ENCODE peak calls at places on chromosomes 4 and X, in ten cellular contexts. D is GM23248, Y is left ventricle myocardium inferior, K is SK-N-SH, I is cardiac muscle cell, B is Peyer's patch, O is neural progenitor cell, H is IMR-90, R is heart left ventricle, E is suprapubic skin. S is an unnamed sample.

GRCh38 chrX:45164021-45164621 is 36.6 kb downstream of the DIPK2B start:
- DNase-seq in D (no peak), E (no peak), O (no peak), R (peak; percentile 65), I (peak; percentile 34), Y (peak; percentile 41), K (no peak), H (no peak), B (no peak), S (no peak)

GRCh38 chrX:15447985-15448639 is 45.0 kb downstream of the PIR start:
- DNase-seq in K (no peak), E (no peak), H (peak; percentile 54), Y (no peak), O (peak; percentile 68), R (no peak), B (no peak), I (peak; percentile 9), D (peak; percentile 49), S (no peak)

GRCh38 chr4:145279122-145279960 is 99.0 kb upstream of the OTUD4 start:
- DNase-seq in Y (no peak), H (peak; percentile 81), O (no peak), B (no peak), I (peak; percentile 5), R (no peak), K (peak; percentile 12), E (no peak), D (peak; percentile 92), S (no peak)

GRCh38 chr4:54586343-54586953 is 71.3 kb upstream of the KIT start:
- DNase-seq in D (peak; percentile 84), Y (no peak), I (no peak), H (peak; percentile 70), B (peak; percentile 62), R (no peak), E (no peak), K (no peak), O (no peak), S (no peak)

GRCh38 chr4:139691-140090 is 15.4 kb downstream of the ZNF718 start:
- DNase-seq in R (no peak), E (no peak), D (no peak), Y (no peak), H (no peak), B (no peak), I (no peak), O (no peak), K (no peak), S (no peak)

GRCh38 chr4:139735381-139736256 is 70.0 kb downstream of the MGST2 start:
- DNase-seq in H (no peak), B (no peak), E (no peak), R (peak; percentile 56), I (peak; percentile 66), D (peak; percentile 50), Y (peak; percentile 35), K (peak; percentile 94), O (peak; percentile 78), S (no peak)

GRCh38 chrX:20320461-20321159 is 53.9 kb upstream of the RPS6KA3 start:
- DNase-seq in R (no peak), E (no peak), B (peak; percentile 69), I (no peak), K (no peak), H (no peak), D (no peak), Y (no peak), O (no peak), S (no peak)

GRCh38 chr4:153467154-153467896 is 1.2 kb downstream of the TMEM131L start:
- DNase-seq in K (peak; percentile 54), B (peak; percentile 94), O (peak; percentile 44), Y (peak; percentile 36), R (peak; percentile 56), H (no peak), D (peak; percentile 34), E (no peak), I (peak; percentile 34), S (peak; percentile 81)

GRCh38 chr4:129146639-129147038 is 50.7 kb downstream of the C4orf33 start:
- DNase-seq in H (no peak), D (no peak), I (no peak), K (peak; percentile 9), Y (no peak), E (no peak), B (no peak), O (no peak), R (no peak), S (no peak)

GRCh38 chr4:158051401-158052235 is 121.2 kb downstream of the GASK1B start:
- DNase-seq in O (no peak), B (peak; percentile 52), Y (peak; percentile 23), D (peak; percentile 96), R (peak; percentile 49), K (no peak), E (no peak), H (peak; percentile 94), I (no peak), S (no peak)

GRCh38 chr4:2365054-2365912 is 53.2 kb downstream of the ZFYVE28 start:
- DNase-seq in K (no peak), H (no peak), I (no peak), D (no peak), E (no peak), Y (no peak), O (no peak), R (no peak), B (no peak), S (no peak)

GRCh38 chrX:150649096-150649870 is 43.9 kb upstream of the MTMR1 start:
- DNase-seq in E (no peak), Y (no peak), O (no peak), I (no peak), R (peak; percentile 30), H (peak; percentile 57), D (peak; percentile 45), B (peak; percentile 47), K (no peak), S (no peak)

GRCh38 chr4:53100801-53101581 is 238.9 kb downstream of the RASL11B start:
- DNase-seq in H (peak; percentile 84), O (no peak), B (no peak), E (no peak), D (peak; percentile 74), K (no peak), Y (no peak), R (no peak), I (no peak), S (no peak)

GRCh38 chr4:878796-879729 is 53.1 kb downstream of the GAK start:
- DNase-seq in B (no peak), I (no peak), R (no peak), H (no peak), Y (no peak), O (no peak), K (no peak), D (no peak), E (no peak), S (no peak)

GRCh38 chr4:54879576-54879975 is 221.8 kb downstream of the KIT start:
- DNase-seq in E (no peak), O (no peak), B (no peak), I (no peak), R (no peak), K (no peak), H (peak; percentile 87), Y (no peak), D (peak; percentile 71), S (no peak)

GRCh38 chrX:45518552-45518951 is 317.9 kb upstream of the DIPK2B start:
- DNase-seq in B (no peak), D (no peak), O (no peak), Y (no peak), K (no peak), H (no peak), I (no peak), E (no peak), R (no peak), S (no peak)

DNA sequence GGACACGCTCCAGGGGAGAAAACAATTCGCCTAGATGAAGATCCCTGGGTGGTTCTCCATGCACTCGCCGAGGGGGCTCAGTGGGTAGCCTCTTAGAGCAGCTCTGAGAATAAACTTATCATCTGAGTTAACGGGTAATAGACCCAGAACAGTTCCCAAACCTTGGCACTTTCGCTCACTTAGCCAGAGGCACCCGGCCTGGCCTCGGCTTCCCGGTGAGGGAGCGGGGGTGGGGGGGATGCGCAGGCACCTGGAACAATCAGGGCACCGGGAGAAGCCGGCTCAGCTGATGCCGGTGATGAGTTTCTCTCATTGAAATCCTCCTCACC is 405 bp upstream of the ZAR1 start:
- DNase-seq in I (no peak), D (no peak), B (no peak), Y (no peak), R (no peak), H (no peak), K (no peak), E (no peak), O (no peak), S (no peak)
- H3K27me3 ChIP-seq in I (peaks cover 79% of the 10 kb centered on the region), D (peaks cover 69% of the 10 kb centered on the region), B (peaks cover 27% of the 10 kb centered on the region), Y (peaks cover 74% of the 10 kb centered on the region), R (peaks cover 76% of the 10 kb centered on the region), H (peaks cover 61% of the 10 kb centered on the region), K (no peaks in the 10 kb centered on the region), E (peaks cover 48% of the 10 kb centered on the region), O (peaks cover 92% of the 10 kb centered on the region), S (no peaks in the 10 kb centered on the region)

DNA sequence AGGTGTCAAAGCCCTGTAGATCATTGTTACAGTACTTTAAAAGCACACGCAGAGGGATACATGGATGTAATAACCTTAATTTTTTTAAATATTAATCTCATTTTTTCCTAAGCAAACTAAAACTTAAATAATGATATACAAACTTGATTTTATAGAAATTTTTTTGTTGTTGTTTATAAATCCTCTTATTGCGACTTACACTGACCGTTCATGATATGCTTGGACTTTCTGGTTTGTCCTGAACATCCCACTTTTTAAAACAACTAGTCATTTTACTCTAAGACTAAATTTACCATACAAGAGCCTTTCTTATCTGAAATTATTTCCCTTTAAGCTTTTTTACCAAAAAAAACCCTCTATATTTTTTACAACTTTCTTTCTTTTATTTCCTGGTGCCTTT is 2106.0 kb downstream of the PCDH7 start:
- DNase-seq in E (no peak), I (no peak), R (no peak), H (no peak), O (peak; percentile 36), Y (no peak), B (no peak), K (no peak), D (no peak), S (no peak)
- H3K9me3 ChIP-seq in E (peaks cover 5% of the 10 kb centered on the region), I (peaks cover 4% of the 10 kb centered on the region), R (no peaks in the 10 kb centered on the region), H (peaks cover 2% of the 10 kb centered on the region), O (peaks cover 28% of the 10 kb centered on the region), Y (peaks cover 43% of the 10 kb centered on the region), B (no peaks in the 10 kb centered on the region), K (peaks cover 3% of the 10 kb centered on the region), D (no peaks in the 10 kb centered on the region), S (peaks cover 22% of the 10 kb centered on the region)

DNA sequence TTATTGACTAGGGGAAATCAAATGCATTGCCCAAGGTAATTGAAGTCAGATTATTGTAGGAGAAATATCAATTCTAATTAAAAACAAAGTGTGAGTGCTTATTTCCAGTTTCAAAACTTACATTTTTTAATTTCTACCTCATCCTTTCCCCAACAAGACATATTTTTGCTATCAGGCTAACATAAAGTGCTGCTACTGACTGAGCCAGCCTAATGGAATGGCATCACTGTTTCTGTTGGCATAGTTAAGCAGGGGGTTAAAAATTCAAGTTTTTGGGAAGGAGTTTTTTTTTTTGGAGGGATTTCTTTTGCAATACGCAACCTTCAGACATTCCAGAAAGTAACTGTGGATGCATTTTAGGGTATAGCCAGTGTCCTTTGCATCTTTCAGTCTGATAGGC is 24.2 kb downstream of the GAB1 start:
- DNase-seq in R (no peak), K (no peak), O (no peak), D (peak; percentile 57), B (no peak), E (no peak), H (no peak), I (no peak), Y (no peak), S (no peak)
- H3K4me3 ChIP-seq in R (no peak overlapping the region), K (no peak overlapping the region), O (no peak overlapping the region), D (peak overlapping the region; percentile 35), B (no peak overlapping the region), E (no peak overlapping the region), H (no peak overlapping the region), I (no peak overlapping the region), Y (no peak overlapping the region), S (no peak overlapping the region)

GRCh38 chrX:25860322-25860721 is 277.8 kb upstream of the MAGEB18 start:
- DNase-seq in D (no peak), E (no peak), Y (no peak), H (no peak), O (no peak), R (no peak), B (no peak), I (no peak), K (no peak), S (no peak)
- H3K27me3 ChIP-seq in D (no peaks in the 10 kb centered on the region), E (no peaks in the 10 kb centered on the region), Y (no peaks in the 10 kb centered on the region), H (no peaks in the 10 kb centered on the region), O (no peaks in the 10 kb centered on the region), R (no peaks in the 10 kb centered on the region), B (no peaks in the 10 kb centered on the region), I (no peaks in the 10 kb centered on the region), K (no peaks in the 10 kb centered on the region), S (no peaks in the 10 kb centered on the region)